ENCODE peak calls at places on chromosome 2, in eight cellular contexts. T, I, J, D, X, V, A and F are unnamed samples.

GRCh38 chr2:239555566-239555895 is 154.7 kb upstream of the HDAC4 start:
- DNase-seq in T (no peak), I (no peak), J (no peak), D (no peak), X (no peak), V (no peak), A (no peak), F (no peak)

GRCh38 chr2:179790235-179790895 is 71.0 kb downstream of the ZNF385B start:
- DNase-seq in T (no peak), I (no peak), J (no peak), D (no peak), X (no peak), V (no peak), A (no peak), F (no peak)

GRCh38 chr2:67650292-67651133 is 253.4 kb downstream of the ETAA1 start:
- DNase-seq in T (peak; percentile 95), I (peak; percentile 53), J (peak; percentile 84), D (peak; percentile 94), X (no peak), V (peak; percentile 96), A (peak; percentile 95), F (no peak)

GRCh38 chr2:10359246-10359645 is 56.5 kb downstream of the HPCAL1 start:
- DNase-seq in T (no peak), I (no peak), J (no peak), D (no peak), X (no peak), V (no peak), A (no peak), F (no peak)

GRCh38 chr2:121480826-121481225 is 49.9 kb upstream of the RNU4ATAC start:
- DNase-seq in T (no peak), I (no peak), J (peak; percentile 35), D (peak; percentile 18), X (no peak), V (peak; percentile 92), A (no peak), F (no peak)

GRCh38 chr2:85019121-85019520 is 48.2 kb downstream of the KCMF1 start:
- DNase-seq in T (no peak), I (no peak), J (no peak), D (no peak), X (no peak), V (no peak), A (no peak), F (no peak)

GRCh38 chr2:176188969-176189665 is 649 bp downstream of the HOXD1 start:
- DNase-seq in T (peak; percentile 85), I (no peak), J (no peak), D (no peak), X (no peak), V (no peak), A (no peak), F (no peak)

GRCh38 chr2:232854082-232854481 is 16.0 kb upstream of the SNORC start:
- DNase-seq in T (no peak), I (no peak), J (peak; percentile 29), D (no peak), X (no peak), V (peak; percentile 88), A (peak; percentile 51), F (no peak)

GRCh38 chr2:33210626-33211025 is 263.9 kb downstream of the LTBP1 start:
- DNase-seq in T (no peak), I (no peak), J (peak; percentile 56), D (peak; percentile 54), X (no peak), V (peak; percentile 99), A (no peak), F (no peak)

GRCh38 chr2:163171786-163172549 is 333.4 kb upstream of the KCNH7 start:
- DNase-seq in T (no peak), I (no peak), J (no peak), D (no peak), X (no peak), V (no peak), A (no peak), F (no peak)

GRCh38 chr2:66570471-66570870 is 135.5 kb downstream of the MEIS1 start:
- DNase-seq in T (no peak), I (no peak), J (no peak), D (no peak), X (no peak), V (no peak), A (no peak), F (no peak)

GRCh38 chr2:170969872-170970271 is 40.8 kb downstream of the GORASP2 start:
- DNase-seq in T (no peak), I (no peak), J (no peak), D (no peak), X (no peak), V (no peak), A (no peak), F (no peak)

GRCh38 chr2:166419616-166419934 is 43.8 kb upstream of the SCN9A start:
- DNase-seq in T (no peak), I (no peak), J (no peak), D (no peak), X (no peak), V (peak; percentile 70), A (no peak), F (no peak)

GRCh38 chr2:154437104-154437503 is 261.4 kb upstream of the KCNJ3 start:
- DNase-seq in T (no peak), I (no peak), J (no peak), D (no peak), X (no peak), V (no peak), A (no peak), F (no peak)

GRCh38 chr2:154443919-154444318 is 254.6 kb upstream of the KCNJ3 start:
- DNase-seq in T (no peak), I (no peak), J (no peak), D (no peak), X (no peak), V (no peak), A (no peak), F (no peak)

GRCh38 chr2:154439156-154439555 is 259.3 kb upstream of the KCNJ3 start:
- DNase-seq in T (no peak), I (no peak), J (no peak), D (no peak), X (no peak), V (no peak), A (no peak), F (no peak)
- TF ChIP-seq CTCF in T (no peak), I (no peak), J (no peak), D (no peak), X (no peak), V (no peak), A (no peak), F (no peak)

GRCh38 chr2:201129044-201129505 is 13.1 kb downstream of the CFLAR start:
- DNase-seq in T (no peak), I (no peak), J (no peak), D (no peak), X (no peak), V (peak; percentile 89), A (no peak), F (no peak)

GRCh38 chr2:201126308-201127127 is 10.6 kb downstream of the CFLAR start:
- DNase-seq in T (no peak), I (no peak), J (no peak), D (no peak), X (no peak), V (peak; percentile 49), A (peak; percentile 36), F (no peak)

GRCh38 chr2:201130524-201131186 is 14.7 kb downstream of the CFLAR start:
- DNase-seq in T (no peak), I (no peak), J (no peak), D (no peak), X (no peak), V (peak; percentile 91), A (no peak), F (no peak)

GRCh38 chr2:201127570-201127969 is 11.6 kb downstream of the CFLAR start:
- DNase-seq in T (no peak), I (no peak), J (no peak), D (no peak), X (no peak), V (peak; percentile 74), A (peak; percentile 66), F (no peak)

GRCh38 chr2:201127128-201127521 is 11.2 kb downstream of the CFLAR start:
- DNase-seq in T (no peak), I (no peak), J (no peak), D (no peak), X (no peak), V (no peak), A (no peak), F (no peak)
- TF ChIP-seq POLR2A in T (no peak), I (no peak), J (no peak), D (no peak), X (no peak), V (no peak), A (no peak), F (no peak)

DNA sequence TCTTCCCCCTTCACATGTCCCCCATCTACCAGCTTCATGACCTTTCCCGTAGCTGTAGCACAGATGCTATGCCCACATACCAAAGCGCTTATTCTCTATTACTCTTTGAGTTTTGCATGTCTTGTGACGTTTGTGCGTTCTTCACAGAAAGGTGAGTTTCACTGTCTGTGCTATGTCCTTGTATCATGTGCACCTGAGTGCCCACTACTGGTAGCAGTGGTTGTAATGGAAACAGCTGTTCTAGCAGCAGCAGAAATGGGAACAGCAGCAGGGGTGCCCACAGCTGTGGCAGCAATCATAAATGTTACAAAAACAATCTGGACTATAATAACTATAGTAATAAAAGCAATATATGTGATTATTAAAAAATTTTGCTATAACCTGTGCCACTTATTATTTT is 127.1 kb downstream of the STK39 start:
- DNase-seq in T (no peak), I (no peak), J (no peak), D (no peak), X (no peak), V (no peak), A (no peak), F (no peak)
- TF ChIP-seq CTCF in T (no peak), I (no peak), J (no peak), D (no peak), X (no peak), V (no peak), A (no peak), F (no peak)

GRCh38 chr2:65436825-65437221 is 4.4 kb upstream of the SPRED2 start:
- DNase-seq in T (no peak), I (no peak), J (no peak), D (no peak), X (no peak), V (no peak), A (no peak), F (no peak)
- TF ChIP-seq POLR2A in T (no peak), I (no peak), J (no peak), D (no peak), X (no peak), V (no peak), A (no peak), F (no peak)

GRCh38 chr2:100482741-100483140 is 12.5 kb downstream of the NMS start:
- DNase-seq in T (no peak), I (no peak), J (no peak), D (no peak), X (no peak), V (no peak), A (no peak), F (no peak)
- TF ChIP-seq CTCF in T (no peak), I (no peak), J (no peak), D (no peak), X (no peak), V (no peak), A (no peak), F (no peak)

GRCh38 chr2:201260302-201260800 is at the start of gene CASP8:
- DNase-seq in T (no peak), I (no peak), J (no peak), D (no peak), X (peak; percentile 88), V (peak; percentile 53), A (peak; percentile 35), F (peak; percentile 82)
- TF ChIP-seq POLR2A in T (no peak), I (no peak), J (no peak), D (no peak), X (peak; percentile 82), V (no peak), A (no peak), F (no peak)